ENCODE peak calls at places on chromosomes 7 and 10, in six cellular contexts. Y is stomach, V is cardiac muscle cell, U is OCI-LY7, G is right atrium auricular region, M is HepG2. F is an unnamed sample. For H3K9me3, the result is how much of the 10 kb centered on the place peaks cover.

GRCh38 chr10:624605-625334 is 64.7 kb downstream of the DIP2C start:
- DNase-seq in V (peak), G (peak), M (peak), Y (no peak), U (no peak), F (peak)

GRCh38 chr7:7970620-7971307 is 2.2 kb downstream of the GLCCI1 start:
- DNase-seq in M (no peak), Y (no peak), G (no peak), U (peak), V (no peak), F (no peak)

GRCh38 chr10:130621231-130621775 is 485.1 kb downstream of the GLRX3 start:
- DNase-seq in Y (no peak), V (no peak), U (no peak), M (no peak), G (peak), F (no peak)

GRCh38 chr10:22682237-22683192 is 31.9 kb downstream of the PIP4K2A start:
- DNase-seq in U (peak), M (peak), Y (no peak), G (no peak), V (peak), F (no peak)

GRCh38 chr7:36686499-36686898 is 37.8 kb downstream of the AOAH start:
- DNase-seq in U (no peak), G (no peak), M (no peak), V (peak), Y (no peak), F (no peak)

GRCh38 chr7:117871401-117871777 is 1.9 kb downstream of the CTTNBP2 start:
- DNase-seq in M (no peak), V (no peak), U (no peak), G (no peak), Y (no peak), F (no peak)

GRCh38 chr7:107506683-107507339 is 37.0 kb downstream of the GPR22 start:
- DNase-seq in U (no peak), Y (peak), V (peak), G (no peak), M (no peak), F (no peak)

GRCh38 chr7:38318241-38318640 is 44.8 kb upstream of the TARP start:
- DNase-seq in Y (no peak), V (no peak), G (no peak), M (no peak), U (no peak), F (no peak)

GRCh38 chr10:113020425-113020753 is 70.3 kb downstream of the TCF7L2 start:
- DNase-seq in G (no peak), M (no peak), U (no peak), V (no peak), Y (no peak), F (no peak)

GRCh38 chr10:112650588-112651030 is 203.6 kb downstream of the VTI1A start:
- DNase-seq in U (no peak), Y (no peak), G (no peak), V (peak), M (no peak), F (no peak)

GRCh38 chr7:53302511-53303246 is 267.2 kb downstream of the POM121L12 start:
- DNase-seq in M (no peak), G (no peak), Y (no peak), V (no peak), U (no peak), F (no peak)

GRCh38 chr10:11685787-11686218 is 56.4 kb upstream of the ECHDC3 start:
- DNase-seq in V (peak), M (peak), G (peak), U (peak), Y (peak), F (no peak)

GRCh38 chr10:112898540-112899395 is 51.3 kb upstream of the TCF7L2 start:
- DNase-seq in Y (peak), U (no peak), G (peak), V (peak), M (peak), F (no peak)

GRCh38 chr10:47418321-47418720 is 34.2 kb upstream of the ZNF488 start:
- DNase-seq in V (no peak), G (no peak), U (no peak), Y (no peak), M (no peak), F (no peak)

GRCh38 chr7:94394058-94394398 is 667 bp upstream of the COL1A2 start:
- DNase-seq in G (no peak), Y (no peak), M (no peak), V (peak), U (no peak), F (peak)

GRCh38 chr10:484441-484924 is 205.0 kb downstream of the DIP2C start:
- DNase-seq in V (peak), Y (peak), U (peak), G (peak), M (no peak), F (no peak)

GRCh38 chr10:129963831-129964501 is at the start of gene EBF3:
- DNase-seq in M (no peak), V (peak), G (peak), U (no peak), Y (peak), F (no peak)

GRCh38 chr7:156533964-156534363 is 106.6 kb upstream of the RNF32 start:
- DNase-seq in U (no peak), Y (no peak), V (no peak), G (no peak), M (no peak), F (no peak)

GRCh38 chr7:116621649-116622048 is 50.3 kb upstream of the MET start:
- DNase-seq in V (no peak), M (no peak), Y (no peak), U (no peak), G (no peak), F (no peak)

GRCh38 chr10:128429835-128430513 is 303.8 kb upstream of the MKI67 start:
- DNase-seq in M (no peak), Y (no peak), U (no peak), G (no peak), V (no peak), F (no peak)

GRCh38 chr10:86942441-86943315 is 14.7 kb downstream of the MMRN2 start:
- DNase-seq in U (no peak), Y (peak), G (peak), V (peak), M (no peak), F (no peak)

GRCh38 chr7:105178177-105178576 is 164.2 kb downstream of the KMT2E start:
- DNase-seq in M (no peak), G (no peak), U (no peak), V (no peak), Y (no peak), F (no peak)

GRCh38 chr10:5775705-5776104 is 37.5 kb downstream of the GDI2 start:
- DNase-seq in M (no peak), V (no peak), G (no peak), U (peak), Y (peak), F (no peak)

GRCh38 chr10:132981746-132982145 is 39.4 kb upstream of the CFAP46 start:
- DNase-seq in Y (no peak), G (no peak), U (no peak), V (no peak), M (no peak), F (no peak)

GRCh38 chr7:92447239-92448184 is at the start of gene GATAD1:
- DNase-seq in Y (peak), U (peak), M (peak), G (peak), V (peak), F (peak)

GRCh38 chr7:6532516-6532915 is 18.7 kb downstream of the GRID2IP start:
- DNase-seq in M (no peak), V (no peak), U (no peak), G (no peak), Y (no peak), F (no peak)

GRCh38 chr7:106218546-106218945 is 66.2 kb downstream of the NAMPT start:
- DNase-seq in G (no peak), U (no peak), M (no peak), Y (no peak), V (peak), F (no peak)

GRCh38 chr10:35640474-35640873 is 1.6 kb downstream of the FZD8 start:
- DNase-seq in G (peak), V (peak), M (peak), Y (peak), U (peak), F (peak)

GRCh38 chr10:364267-364775 is 229.1 kb downstream of the ZMYND11 start:
- DNase-seq in U (no peak), G (no peak), Y (no peak), V (no peak), M (no peak), F (no peak)

GRCh38 chr7:1103009-1103788 is 15.3 kb downstream of the GPER1 start:
- DNase-seq in G (no peak), M (peak), U (no peak), Y (no peak), V (no peak), F (no peak)

GRCh38 chr7:99504281-99504602 is 220 bp upstream of the ZKSCAN5 start:
- DNase-seq in G (no peak), Y (no peak), V (no peak), M (peak), U (no peak), F (no peak)

GRCh38 chr7:98286093-98286525 is 4.6 kb downstream of the BRI3 start:
- DNase-seq in U (no peak), V (peak), Y (peak), M (peak), G (peak), F (no peak)

GRCh38 chr7:3301831-3302618 is 973 bp downstream of the SDK1 start:
- DNase-seq in G (no peak), V (peak), U (no peak), M (peak), Y (no peak), F (no peak)

GRCh38 chr10:662686-663465 is 26.6 kb downstream of the DIP2C start:
- DNase-seq in V (no peak), G (no peak), M (no peak), U (no peak), Y (no peak), F (no peak)

GRCh38 chr7:65397730-65398142 is 24.1 kb downstream of the ZNF92 start:
- DNase-seq in Y (no peak), M (peak), G (no peak), V (peak), U (no peak), F (no peak)

GRCh38 chr7:93719546-93719945 is 145.0 kb upstream of the CALCR start:
- DNase-seq in Y (no peak), G (no peak), M (no peak), U (no peak), V (peak), F (no peak)

GRCh38 chr10:78203915-78204818 is 170.5 kb downstream of the RPS24 start:
- DNase-seq in V (peak), M (peak), G (no peak), Y (no peak), U (no peak), F (no peak)

GRCh38 chr10:99571816-99572215 is 39.1 kb downstream of the NKX2-3 start:
- DNase-seq in V (no peak), Y (no peak), U (no peak), G (no peak), M (no peak), F (no peak)

GRCh38 chr7:158320328-158320727 is 267.3 kb downstream of the PTPRN2 start:
- DNase-seq in G (no peak), Y (no peak), U (no peak), M (no peak), V (no peak), F (no peak)

GRCh38 chr7:158322616-158323530 is 264.8 kb downstream of the PTPRN2 start:
- DNase-seq in U (no peak), G (peak), V (no peak), Y (no peak), M (no peak), F (no peak)

GRCh38 chr7:158318511-158318913 is 269.1 kb downstream of the PTPRN2 start:
- DNase-seq in G (peak), U (no peak), M (no peak), V (no peak), Y (no peak), F (no peak)

GRCh38 chr7:158321936-158322615 is 265.5 kb downstream of the PTPRN2 start:
- DNase-seq in U (no peak), M (no peak), Y (no peak), G (peak), V (no peak), F (no peak)

DNA sequence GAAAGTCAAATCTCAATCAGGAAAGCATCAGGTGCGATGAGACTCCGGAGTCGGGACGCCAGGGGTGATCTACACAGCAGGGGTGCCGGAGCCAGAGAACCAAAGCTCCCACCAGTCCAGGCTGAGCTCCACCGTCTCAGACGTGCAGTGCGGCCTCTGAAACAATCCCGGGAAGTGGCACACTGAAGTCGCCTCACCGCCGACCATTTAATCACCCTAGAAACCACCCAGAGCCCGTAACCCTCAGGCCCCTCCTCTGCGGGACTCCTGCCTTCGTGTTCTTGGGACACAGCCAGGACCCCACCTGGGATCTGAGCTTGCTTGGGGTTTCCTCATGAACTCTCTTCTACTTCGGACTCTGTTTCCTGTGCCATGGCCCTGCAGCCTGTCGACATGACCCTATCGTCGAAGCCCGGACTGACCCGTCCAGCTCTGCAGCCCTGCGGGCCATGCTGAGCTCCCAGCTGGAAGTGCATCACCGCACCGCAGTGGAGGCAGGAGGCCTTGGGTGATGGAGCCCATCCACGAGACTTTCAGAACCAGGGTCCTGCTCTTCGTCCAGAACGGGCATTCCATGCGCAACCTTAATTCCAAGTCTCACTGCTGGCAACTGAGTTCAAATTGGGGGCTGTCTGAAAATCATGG is 266.4 kb downstream of the PTPRN2 start:
- DNase-seq in Y (no peak), V (no peak), U (no peak), G (peak), M (no peak), F (no peak)
- H3K9me3 ChIP-seq in Y (under half), V (under half), U (under half), G (under half), M (under half), F (half or more)

GRCh38 chr7:76086070-76086469 is 38.2 kb downstream of the MDH2 start:
- DNase-seq in Y (no peak), M (no peak), G (no peak), U (no peak), V (no peak), F (no peak)
- TF ChIP-seq CTCF in Y (no peak), M (no peak), G (no peak), U (no peak), V (no peak), F (no peak)

GRCh38 chr7:103855671-103856070 is 133.8 kb downstream of the RELN start:
- DNase-seq in G (no peak), M (no peak), Y (no peak), V (no peak), U (no peak), F (no peak)

GRCh38 chr7:103856929-103857328 is 132.5 kb downstream of the RELN start:
- DNase-seq in M (no peak), Y (no peak), G (no peak), U (no peak), V (no peak), F (no peak)

GRCh38 chr7:103859699-103860098 is 129.8 kb downstream of the RELN start:
- DNase-seq in V (no peak), G (no peak), Y (no peak), U (no peak), M (no peak), F (no peak)

GRCh38 chr7:103854611-103855010 is 134.8 kb downstream of the RELN start:
- DNase-seq in U (no peak), Y (no peak), G (no peak), V (no peak), M (no peak), F (no peak)

GRCh38 chr7:103857435-103857834 is 132.0 kb downstream of the RELN start:
- DNase-seq in G (no peak), M (no peak), V (no peak), Y (no peak), U (no peak), F (no peak)
- H3K27ac ChIP-seq in G (no peak), M (no peak), V (no peak), Y (no peak), U (no peak), F (no peak)

GRCh38 chr10:56771343-56771742 is 410.3 kb upstream of the ZWINT start:
- DNase-seq in V (no peak), U (peak), Y (no peak), M (no peak), G (no peak), F (no peak)
- H3K9me3 ChIP-seq in V (under half), U (under half), Y (under half), M (under half), G (under half), F (under half)

DNA sequence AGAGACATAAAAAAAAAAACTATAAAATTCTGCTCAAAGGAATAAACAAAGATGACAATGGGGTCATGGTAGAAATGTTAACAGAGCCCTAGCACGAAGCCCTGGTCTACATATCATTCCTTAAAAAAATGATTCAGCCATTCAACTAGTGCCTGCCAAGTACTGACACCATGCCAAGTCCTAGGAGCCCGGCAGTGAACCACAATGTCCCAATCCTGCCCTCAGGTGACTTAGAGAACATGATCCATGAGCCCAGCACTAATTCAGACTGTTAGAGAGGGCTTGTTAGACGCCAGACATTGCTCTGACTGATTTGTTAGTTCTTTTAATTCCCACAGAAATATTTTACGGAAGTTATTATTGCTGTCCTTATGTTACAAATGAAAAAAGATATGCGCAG is 67.3 kb upstream of the VWC2 start:
- DNase-seq in V (no peak), M (no peak), U (no peak), Y (no peak), G (no peak), F (no peak)
- TF ChIP-seq CTCF in V (no peak), M (no peak), U (no peak), Y (no peak), G (no peak), F (no peak)

GRCh38 chr7:101893326-101894085 is 76.1 kb downstream of the CUX1 start:
- DNase-seq in V (no peak), G (no peak), U (no peak), M (no peak), Y (no peak), F (no peak)
- H3K27ac ChIP-seq in V (no peak), G (no peak), U (peak), M (no peak), Y (no peak), F (no peak)

GRCh38 chr10:123392182-123392930 is 238.2 kb downstream of the BUB3 start:
- DNase-seq in Y (no peak), U (peak), M (no peak), G (no peak), V (no peak), F (no peak)
- H3K9me3 ChIP-seq in Y (under half), U (under half), M (under half), G (under half), V (under half), F (under half)

DNA sequence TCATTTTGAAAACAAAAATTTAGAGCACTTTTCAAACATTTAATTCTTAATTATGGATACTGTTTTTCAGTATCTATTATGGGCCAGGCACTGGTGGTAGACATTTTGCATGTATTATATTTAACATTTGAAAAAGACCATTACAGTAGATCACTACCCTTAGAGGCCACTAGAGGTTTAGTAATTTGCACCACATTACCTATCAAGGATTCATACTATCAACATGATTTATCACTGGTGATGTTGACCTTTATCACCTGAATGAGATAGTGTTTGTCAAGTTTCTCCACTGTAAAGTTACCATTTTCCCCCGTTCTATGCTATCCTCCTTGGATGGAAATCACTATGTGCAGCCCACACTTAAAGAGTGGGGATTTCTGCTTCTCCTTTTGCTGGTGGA is 4.4 kb upstream of the SNX13 start:
- DNase-seq in U (no peak), Y (no peak), V (no peak), M (no peak), G (no peak), F (no peak)
- TF ChIP-seq CTCF in U (peak), Y (no peak), V (no peak), M (no peak), G (no peak), F (peak)

DNA sequence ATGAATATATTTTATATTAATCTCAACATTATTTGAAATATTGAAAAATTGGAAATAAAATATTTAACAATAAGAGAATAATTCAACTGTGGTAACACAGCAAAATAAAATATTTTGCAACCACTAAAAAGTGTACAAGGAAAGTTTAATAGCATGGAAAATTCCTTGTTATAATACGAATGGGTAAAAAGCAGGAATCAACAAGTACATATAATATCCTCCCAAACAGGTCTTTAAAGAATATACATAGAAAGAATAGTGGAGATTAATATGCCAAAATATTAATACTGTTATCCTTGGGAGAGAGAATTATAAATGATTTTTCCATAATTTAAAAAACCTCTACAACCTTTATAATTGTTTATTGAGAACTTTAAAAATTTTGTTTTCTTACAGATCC is 1.0 kb downstream of the DNAJC12 start:
- DNase-seq in Y (no peak), V (no peak), G (no peak), M (no peak), U (no peak), F (no peak)
- H3K27ac ChIP-seq in Y (no peak), V (no peak), G (no peak), M (no peak), U (no peak), F (no peak)

GRCh38 chr10:43648392-43649148 is at the start of gene ZNF32:
- DNase-seq in G (peak), Y (peak), M (peak), V (peak), U (no peak), F (peak)
- H3K9me3 ChIP-seq in G (under half), Y (under half), M (under half), V (under half), U (under half), F (under half)